ENCODE peak calls at places on chromosome 17, in four cellular contexts. B, P, K and Y are unnamed samples.

GRCh38 chr17:76585048-76585648 is 512 bp downstream of the ST6GALNAC2 start:
- DNase-seq in P (no peak), K (no peak), B (no peak), Y (no peak)

GRCh38 chr17:38560503-38561318 is 45.0 kb downstream of the SRCIN1 start:
- DNase-seq in B (no peak), P (no peak), K (peak; percentile 27), Y (no peak)

GRCh38 chr17:8479431-8479947 is 43.8 kb downstream of the NDEL1 start:
- DNase-seq in K (peak; percentile 81), P (no peak), B (no peak), Y (no peak)

GRCh38 chr17:78231991-78232759 is 744 bp downstream of the TMEM235 start:
- DNase-seq in B (no peak), K (no peak), P (no peak), Y (no peak)

GRCh38 chr17:58364270-58364942 is 12.4 kb upstream of the SUPT4H1 start:
- DNase-seq in P (no peak), B (no peak), K (no peak), Y (no peak)

GRCh38 chr17:81101614-81102306 is 63.5 kb upstream of the PVALEF start:
- DNase-seq in K (peak; percentile 29), B (peak; percentile 85), P (peak; percentile 24), Y (no peak)

GRCh38 chr17:57975044-57975443 is 13.0 kb downstream of the VEZF1 start:
- DNase-seq in B (no peak), K (no peak), P (no peak), Y (no peak)

GRCh38 chr17:17902877-17903276 is 66.1 kb upstream of the SREBF1 start:
- DNase-seq in B (no peak), K (no peak), P (no peak), Y (no peak)

GRCh38 chr17:72640415-72641165 is 451.9 kb downstream of the SLC39A11 start:
- DNase-seq in P (peak; percentile 55), K (no peak), B (no peak), Y (peak; percentile 23)

GRCh38 chr17:21223086-21223485 is 9.1 kb upstream of the TMEM11 start:
- DNase-seq in K (no peak), B (no peak), P (no peak), Y (no peak)

GRCh38 chr17:32127156-32127897 is 15.0 kb upstream of the RHOT1 start:
- DNase-seq in B (peak; percentile 76), K (peak; percentile 56), P (peak; percentile 47), Y (peak; percentile 42)

GRCh38 chr17:74276561-74277009 is 2.6 kb downstream of the DNAI2 start:
- DNase-seq in P (no peak), B (no peak), K (no peak), Y (no peak)

GRCh38 chr17:35167666-35168065 is 20.0 kb downstream of the UNC45B start:
- DNase-seq in K (no peak), B (no peak), P (no peak), Y (no peak)

GRCh38 chr17:59381716-59382570 is 50.5 kb downstream of the YPEL2 start:
- DNase-seq in P (no peak), B (no peak), K (no peak), Y (no peak)

GRCh38 chr17:6361733-6362132 is 73.2 kb downstream of the AIPL1 start:
- DNase-seq in P (no peak), B (no peak), K (no peak), Y (no peak)

GRCh38 chr17:80146121-80147034 is 550 bp downstream of the EIF4A3 start:
- DNase-seq in K (no peak), B (no peak), P (no peak), Y (no peak)

GRCh38 chr17:15263206-15263579 is 1.9 kb downstream of the PMP22 start:
- DNase-seq in K (peak; percentile 86), P (no peak), B (no peak), Y (no peak)

GRCh38 chr17:59476413-59476812 is 89.0 kb upstream of the DHX40 start:
- DNase-seq in K (no peak), B (no peak), P (no peak), Y (no peak)

GRCh38 chr17:54900457-54901229 is at the start of gene TOM1L1:
- DNase-seq in P (peak; percentile 72), B (no peak), K (peak; percentile 47), Y (peak; percentile 75)

GRCh38 chr17:4944163-4944553 is 4.1 kb downstream of the RNF167 start:
- DNase-seq in B (peak; percentile 45), P (no peak), K (no peak), Y (no peak)

GRCh38 chr17:4988168-4988567 is 693 bp upstream of the CAMTA2 start:
- DNase-seq in P (no peak), B (no peak), K (no peak), Y (no peak)